ENCODE peak calls at places on chromosomes 12 and 14, in nine cellular contexts. D is adrenal gland; H is NB4; E is H7; P is CD8-positive, alpha-beta memory T cell; Z is OCI-LY7; I is stomach; B is Peyer's patch; L is mesendoderm. F is an unnamed sample.

GRCh38 chr12:92574911-92575570 is 127.7 kb upstream of the PLEKHG7 start:
- DNase-seq in D (peak), H (no peak), E (no peak), P (no peak), Z (no peak), I (no peak), B (no peak), L (no peak), F (no peak)

GRCh38 chr12:55142896-55143870 is 17.0 kb downstream of the OR9K2 start:
- DNase-seq in D (peak), H (peak), E (peak), P (peak), Z (peak), I (peak), B (peak), L (peak), F (peak)

GRCh38 chr12:101209319-101210302 is at the start of gene SLC5A8:
- DNase-seq in D (no peak), H (no peak), E (peak), P (no peak), Z (no peak), I (no peak), B (no peak), L (no peak), F (no peak)

GRCh38 chr14:77306406-77307098 is 14.1 kb downstream of the POMT2 start:
- DNase-seq in D (no peak), H (no peak), E (no peak), P (no peak), Z (no peak), I (no peak), B (no peak), L (peak), F (no peak)

GRCh38 chr14:46322076-46322475 is 329.5 kb downstream of the RPL10L start:
- DNase-seq in D (no peak), H (no peak), E (peak), P (no peak), Z (no peak), I (no peak), B (no peak), L (peak), F (no peak)

GRCh38 chr12:91778091-91778819 is 367.4 kb downstream of the BTG1 start:
- DNase-seq in D (no peak), H (no peak), E (no peak), P (no peak), Z (peak), I (no peak), B (peak), L (no peak), F (no peak)

GRCh38 chr12:102963796-102964195 is 6.3 kb downstream of the ASCL1 start:
- DNase-seq in D (no peak), H (no peak), E (peak), P (no peak), Z (no peak), I (no peak), B (no peak), L (no peak), F (no peak)

GRCh38 chr14:75334191-75335051 is 55.8 kb downstream of the FOS start:
- DNase-seq in D (peak), H (peak), E (no peak), P (peak), Z (no peak), I (peak), B (peak), L (no peak), F (no peak)

GRCh38 chr12:52235822-52236291 is 2.8 kb downstream of the KRT7 start:
- DNase-seq in D (no peak), H (peak), E (no peak), P (no peak), Z (no peak), I (peak), B (no peak), L (no peak), F (no peak)

GRCh38 chr12:4908694-4909396 is 860 bp upstream of the KCNA1 start:
- DNase-seq in D (no peak), H (no peak), E (peak), P (no peak), Z (no peak), I (no peak), B (no peak), L (peak), F (no peak)

DNA sequence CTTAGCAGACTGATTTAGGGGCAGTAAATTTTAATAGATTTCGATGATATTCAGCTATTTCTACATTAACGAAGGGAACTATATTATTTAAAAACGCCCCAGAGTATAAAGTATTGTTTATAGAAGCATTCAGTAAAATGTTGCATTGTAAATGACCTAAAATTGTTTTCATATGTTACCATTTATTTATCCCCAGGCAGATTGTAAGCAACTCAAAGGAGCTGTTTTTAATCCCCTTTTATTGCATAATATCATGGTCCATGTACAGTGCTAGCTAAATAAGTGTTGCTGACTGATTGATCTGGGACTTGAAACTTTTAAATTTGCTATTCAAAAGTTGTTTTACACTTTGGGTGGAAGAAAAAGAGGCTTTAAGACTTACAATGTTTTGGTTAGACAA is 199.0 kb upstream of the SLC38A2 start:
- DNase-seq in D (no peak), H (no peak), E (no peak), P (no peak), Z (no peak), I (no peak), B (no peak), L (no peak), F (no peak)
- H3K4me3 ChIP-seq in D (no peak), H (no peak), E (no peak), P (no peak), Z (no peak), I (no peak), B (no peak), L (no peak), F (no peak)

GRCh38 chr12:14384783-14385638 is 19.5 kb downstream of the ATF7IP start:
- DNase-seq in D (peak), H (peak), E (peak), P (peak), Z (peak), I (peak), B (peak), L (peak), F (peak)
- H3K4me3 ChIP-seq in D (peak), H (peak), E (no peak), P (peak), Z (peak), I (peak), B (no peak), L (no peak), F (peak)

GRCh38 chr14:89303452-89304435 is 113.3 kb downstream of the FOXN3 start:
- DNase-seq in D (peak), H (peak), E (peak), P (no peak), Z (peak), I (peak), B (peak), L (peak), F (peak)
- H3K4me3 ChIP-seq in D (no peak), H (peak), E (no peak), P (no peak), Z (peak), I (no peak), B (no peak), L (no peak), F (peak)

GRCh38 chr12:119176267-119177055 is 2.3 kb upstream of the HSPB8 start:
- DNase-seq in D (peak), H (no peak), E (no peak), P (no peak), Z (no peak), I (peak), B (peak), L (peak), F (peak)
- H3K4me3 ChIP-seq in D (no peak), H (no peak), E (no peak), P (no peak), Z (no peak), I (peak), B (no peak), L (no peak), F (peak)

GRCh38 chr14:45247427-45247826 is 5.6 kb downstream of the MIS18BP1 start:
- DNase-seq in D (no peak), H (peak), E (no peak), P (no peak), Z (no peak), I (no peak), B (no peak), L (no peak), F (no peak)

GRCh38 chr14:45251912-45252311 is 1.1 kb downstream of the MIS18BP1 start:
- DNase-seq in D (no peak), H (peak), E (no peak), P (no peak), Z (peak), I (no peak), B (no peak), L (no peak), F (no peak)

GRCh38 chr14:45253070-45253753 is at the start of gene MIS18BP1:
- DNase-seq in D (peak), H (peak), E (peak), P (peak), Z (peak), I (peak), B (peak), L (peak), F (peak)

GRCh38 chr14:45252356-45253069 is 489 bp downstream of the MIS18BP1 start:
- DNase-seq in D (no peak), H (peak), E (no peak), P (no peak), Z (peak), I (no peak), B (peak), L (peak), F (no peak)

GRCh38 chr14:45249847-45250575 is 3.0 kb downstream of the MIS18BP1 start:
- DNase-seq in D (no peak), H (peak), E (no peak), P (no peak), Z (peak), I (no peak), B (no peak), L (no peak), F (peak)
- H3K4me3 ChIP-seq in D (no peak), H (peak), E (no peak), P (no peak), Z (peak), I (no peak), B (peak), L (no peak), F (no peak)

DNA sequence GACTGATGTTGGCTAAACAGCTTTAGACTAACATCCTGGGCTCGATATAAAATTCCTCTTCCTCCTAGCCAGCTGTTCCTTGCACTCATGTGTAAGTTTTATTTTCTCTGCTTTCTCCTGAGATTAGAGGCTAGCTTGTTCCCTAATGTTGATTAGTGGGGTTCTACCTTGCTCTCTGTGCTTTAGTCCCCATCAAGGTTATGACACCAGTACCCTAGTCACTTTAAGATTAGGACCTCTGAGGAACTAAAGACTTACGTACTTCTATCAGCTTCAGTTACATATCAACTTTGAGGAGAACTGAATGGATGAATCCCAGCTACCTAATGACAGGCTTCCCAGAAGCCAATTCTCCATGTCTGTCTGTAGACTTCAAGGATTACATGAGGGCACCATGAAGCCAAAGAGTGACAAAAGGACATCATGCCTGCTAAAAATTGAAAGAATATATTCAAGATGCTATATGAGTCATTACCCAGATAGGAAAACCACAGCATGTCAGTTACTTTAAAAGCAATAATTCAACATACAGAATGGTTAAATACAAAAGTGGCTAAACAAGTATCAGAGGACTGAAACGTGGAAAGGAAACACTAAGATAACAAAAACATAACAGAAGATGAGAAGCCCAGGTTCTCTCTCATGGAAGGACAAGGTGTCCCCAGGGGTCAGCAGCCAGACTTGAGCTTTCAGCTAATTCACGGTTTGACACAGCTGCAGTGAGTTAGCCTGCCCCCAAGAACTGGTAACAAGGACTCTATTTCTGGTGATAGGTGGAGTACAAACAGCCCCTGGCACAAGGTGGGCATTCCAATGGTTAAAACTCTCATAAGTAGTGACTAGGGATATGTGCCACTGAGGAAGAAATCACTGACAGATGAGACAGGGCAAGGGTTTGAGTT is 20.4 kb downstream of the ADAM20 start:
- DNase-seq in D (no peak), H (peak), E (no peak), P (no peak), Z (no peak), I (no peak), B (no peak), L (no peak), F (no peak)
- H3K4me3 ChIP-seq in D (no peak), H (no peak), E (no peak), P (no peak), Z (no peak), I (no peak), B (no peak), L (no peak), F (no peak)

DNA sequence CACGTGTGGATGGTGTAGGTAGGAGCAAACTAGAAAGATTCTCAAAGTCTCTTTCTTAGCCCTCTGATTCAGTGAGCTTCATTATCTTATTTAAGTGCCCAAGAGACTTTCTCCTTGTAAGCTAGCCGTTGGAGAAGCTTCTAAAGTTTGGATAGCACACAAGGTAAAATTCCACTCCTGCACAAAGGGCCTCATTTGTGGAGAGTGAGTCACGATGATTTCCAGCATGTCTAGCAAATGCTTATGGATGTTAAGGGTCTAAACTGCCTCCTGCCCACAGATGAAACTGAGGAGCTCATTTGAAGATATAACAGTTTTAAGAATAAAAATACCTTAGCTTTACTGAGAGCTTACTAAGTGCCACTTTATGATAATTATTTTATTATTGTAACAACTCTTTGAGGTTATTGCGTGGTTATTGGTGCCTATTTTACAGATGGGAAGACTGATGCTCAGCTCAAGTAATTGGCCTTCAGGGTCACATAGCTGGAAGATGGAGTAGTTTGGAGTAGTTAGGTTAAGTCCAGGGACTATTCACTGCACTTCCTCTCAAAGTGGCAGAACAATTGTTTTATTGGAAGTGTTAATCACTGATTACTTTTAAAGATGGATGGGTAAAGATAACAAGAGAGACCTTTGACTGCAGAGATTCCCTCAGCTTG is 78.7 kb upstream of the HIF1A start:
- DNase-seq in D (no peak), H (no peak), E (no peak), P (no peak), Z (no peak), I (no peak), B (no peak), L (no peak), F (peak)
- H3K4me3 ChIP-seq in D (no peak), H (no peak), E (no peak), P (no peak), Z (no peak), I (no peak), B (no peak), L (no peak), F (no peak)

GRCh38 chr14:100810435-100810834 is 15.5 kb upstream of the MEG3 start:
- DNase-seq in D (no peak), H (no peak), E (no peak), P (no peak), Z (no peak), I (no peak), B (no peak), L (no peak), F (no peak)

GRCh38 chr14:100807979-100808734 is 17.8 kb upstream of the MEG3 start:
- DNase-seq in D (no peak), H (no peak), E (no peak), P (no peak), Z (no peak), I (no peak), B (no peak), L (no peak), F (no peak)

GRCh38 chr14:100807496-100807895 is 18.4 kb upstream of the MEG3 start:
- DNase-seq in D (no peak), H (no peak), E (no peak), P (no peak), Z (no peak), I (no peak), B (no peak), L (no peak), F (no peak)

GRCh38 chr14:100813291-100813690 is 12.6 kb upstream of the MEG3 start:
- DNase-seq in D (no peak), H (no peak), E (no peak), P (no peak), Z (no peak), I (no peak), B (no peak), L (no peak), F (no peak)

GRCh38 chr14:100810861-100811461 is 15.0 kb upstream of the MEG3 start:
- DNase-seq in D (no peak), H (peak), E (no peak), P (no peak), Z (no peak), I (no peak), B (no peak), L (peak), F (no peak)
- H3K4me3 ChIP-seq in D (no peak), H (no peak), E (no peak), P (no peak), Z (no peak), I (no peak), B (no peak), L (no peak), F (no peak)

GRCh38 chr12:111361073-111361716 is 7.7 kb downstream of the PHETA1 start:
- DNase-seq in D (no peak), H (no peak), E (no peak), P (no peak), Z (no peak), I (no peak), B (no peak), L (no peak), F (no peak)

GRCh38 chr12:111359914-111360276 is 9.0 kb downstream of the PHETA1 start:
- DNase-seq in D (no peak), H (no peak), E (no peak), P (no peak), Z (no peak), I (no peak), B (no peak), L (no peak), F (no peak)

GRCh38 chr12:111359231-111359913 is 9.5 kb downstream of the PHETA1 start:
- DNase-seq in D (no peak), H (peak), E (no peak), P (no peak), Z (no peak), I (no peak), B (no peak), L (no peak), F (no peak)

GRCh38 chr12:111361717-111362576 is 6.9 kb downstream of the PHETA1 start:
- DNase-seq in D (peak), H (peak), E (no peak), P (no peak), Z (no peak), I (peak), B (no peak), L (no peak), F (no peak)

GRCh38 chr12:111360325-111360930 is 8.5 kb downstream of the PHETA1 start:
- DNase-seq in D (no peak), H (no peak), E (no peak), P (no peak), Z (no peak), I (no peak), B (no peak), L (no peak), F (no peak)
- H3K4me3 ChIP-seq in D (no peak), H (no peak), E (no peak), P (no peak), Z (no peak), I (no peak), B (no peak), L (no peak), F (no peak)

GRCh38 chr14:90757452-90757851 is 58.8 kb downstream of the TTC7B start:
- DNase-seq in D (no peak), H (peak), E (no peak), P (no peak), Z (no peak), I (peak), B (no peak), L (no peak), F (no peak)

GRCh38 chr14:90759370-90760054 is 56.7 kb downstream of the TTC7B start:
- DNase-seq in D (no peak), H (peak), E (peak), P (no peak), Z (peak), I (peak), B (peak), L (no peak), F (no peak)

GRCh38 chr14:90758959-90759358 is 57.3 kb downstream of the TTC7B start:
- DNase-seq in D (peak), H (peak), E (peak), P (no peak), Z (peak), I (peak), B (no peak), L (no peak), F (peak)

GRCh38 chr14:90756755-90757345 is 59.4 kb downstream of the TTC7B start:
- DNase-seq in D (no peak), H (peak), E (peak), P (no peak), Z (peak), I (peak), B (no peak), L (peak), F (no peak)

DNA sequence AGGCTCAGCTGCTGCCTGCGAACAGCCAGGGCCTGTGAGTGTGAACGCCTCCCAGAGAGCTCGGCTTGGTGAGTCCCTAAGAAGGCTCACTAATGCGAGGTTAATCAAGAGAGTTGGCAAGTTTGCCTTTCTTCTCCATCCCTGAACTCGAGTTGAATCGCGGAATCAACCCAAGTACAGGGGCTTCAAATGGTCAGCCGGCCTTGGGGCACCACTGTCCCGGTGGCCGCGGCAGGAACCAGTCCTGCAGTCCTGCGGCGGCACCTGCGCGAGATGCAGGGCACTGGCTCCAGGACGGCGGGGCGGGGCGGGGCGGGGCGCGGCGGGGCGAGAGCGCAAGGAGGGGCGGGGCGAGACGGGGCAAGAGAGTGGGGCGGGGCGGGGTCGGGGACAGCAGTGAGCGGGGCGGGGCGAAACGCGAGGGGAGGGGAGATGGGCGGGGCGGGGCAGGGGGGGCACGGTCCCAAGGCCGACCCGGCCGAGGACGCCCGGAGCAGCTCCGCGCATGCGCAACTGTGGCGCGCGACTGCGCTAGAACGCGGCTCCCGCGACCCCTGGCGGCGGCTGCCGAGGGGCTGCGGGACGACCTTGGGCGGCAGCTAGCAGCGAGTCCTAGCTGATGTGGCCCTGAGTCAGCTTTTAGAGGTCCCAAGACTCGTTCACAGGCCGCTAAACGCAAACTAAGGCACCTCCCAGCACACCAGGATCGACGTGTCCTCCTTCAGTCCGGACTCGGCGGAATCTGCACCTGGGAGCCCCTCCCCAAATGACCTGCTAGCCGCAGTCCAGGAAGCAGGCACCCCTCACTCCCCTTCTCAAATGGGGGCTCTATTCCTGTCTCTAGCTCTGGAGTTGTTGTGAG is 58.0 kb downstream of the TTC7B start:
- DNase-seq in D (peak), H (peak), E (peak), P (peak), Z (peak), I (peak), B (peak), L (peak), F (peak)
- H3K4me3 ChIP-seq in D (peak), H (peak), E (peak), P (peak), Z (peak), I (peak), B (peak), L (no peak), F (peak)